ENCODE peak calls at places on chromosomes 3 and 15, in five cellular contexts. One of them, this sample, is unnamed.

GRCh38 chr15:55282284-55282833 is 7.3 kb downstream of the RAB27A start:
- DNase-seq in GM12878: no peak
- DNase-seq in H1: no peak
- DNase-seq in HepG2: no peak
- DNase-seq in HEK293T: no peak
- DNase-seq in this sample: no peak

GRCh38 chr15:40843183-40843884 is 514 bp upstream of the SPINT1 start:
- DNase-seq in GM12878: no peak
- DNase-seq in H1: no peak
- DNase-seq in HepG2: no peak
- DNase-seq in HEK293T: no peak
- DNase-seq in this sample: no peak

GRCh38 chr15:59165726-59166125 is 40.9 kb upstream of the LDHAL6B start:
- DNase-seq in GM12878: peak
- DNase-seq in H1: no peak
- DNase-seq in HepG2: no peak
- DNase-seq in HEK293T: no peak
- DNase-seq in this sample: no peak

GRCh38 chr3:195388380-195388779 is 54.4 kb downstream of the ACAP2 start:
- DNase-seq in GM12878: no peak
- DNase-seq in H1: no peak
- DNase-seq in HepG2: peak
- DNase-seq in HEK293T: no peak
- DNase-seq in this sample: no peak

GRCh38 chr3:14989943-14990753 is 42.8 kb downstream of the NR2C2 start:
- DNase-seq in GM12878: no peak
- DNase-seq in H1: no peak
- DNase-seq in HepG2: peak
- DNase-seq in HEK293T: peak
- DNase-seq in this sample: peak

GRCh38 chr3:135809038-135809437 is 156.5 kb upstream of the PPP2R3A start:
- DNase-seq in GM12878: no peak
- DNase-seq in H1: no peak
- DNase-seq in HepG2: no peak
- DNase-seq in HEK293T: no peak
- DNase-seq in this sample: no peak

GRCh38 chr15:33131880-33132279 is 62.6 kb downstream of the FMN1 start:
- DNase-seq in GM12878: no peak
- DNase-seq in H1: no peak
- DNase-seq in HepG2: no peak
- DNase-seq in HEK293T: no peak
- DNase-seq in this sample: no peak

GRCh38 chr3:13009132-13009945 is 63.9 kb downstream of the IQSEC1 start:
- DNase-seq in GM12878: no peak
- DNase-seq in H1: no peak
- DNase-seq in HepG2: no peak
- DNase-seq in HEK293T: no peak
- DNase-seq in this sample: no peak

GRCh38 chr15:38024293-38025091 is 90.1 kb downstream of the TMCO5A start:
- DNase-seq in GM12878: no peak
- DNase-seq in H1: no peak
- DNase-seq in HepG2: no peak
- DNase-seq in HEK293T: no peak
- DNase-seq in this sample: no peak

GRCh38 chr3:157247391-157247790 is 87.4 kb upstream of the CCNL1 start:
- DNase-seq in GM12878: no peak
- DNase-seq in H1: no peak
- DNase-seq in HepG2: no peak
- DNase-seq in HEK293T: no peak
- DNase-seq in this sample: no peak

GRCh38 chr3:121958801-121959200 is 63.2 kb downstream of the ILDR1 start:
- DNase-seq in GM12878: no peak
- DNase-seq in H1: no peak
- DNase-seq in HepG2: no peak
- DNase-seq in HEK293T: no peak
- DNase-seq in this sample: no peak

GRCh38 chr3:124322309-124322880 is 330.5 kb upstream of the ROPN1 start:
- DNase-seq in GM12878: no peak
- DNase-seq in H1: no peak
- DNase-seq in HepG2: no peak
- DNase-seq in HEK293T: no peak
- DNase-seq in this sample: no peak

GRCh38 chr3:129934234-129935123 is 40.0 kb upstream of the TRH start:
- DNase-seq in GM12878: no peak
- DNase-seq in H1: peak
- DNase-seq in HepG2: peak
- DNase-seq in HEK293T: peak
- DNase-seq in this sample: peak

GRCh38 chr15:68252925-68253534 is 23.5 kb upstream of the CLN6 start:
- DNase-seq in GM12878: peak
- DNase-seq in H1: no peak
- DNase-seq in HepG2: peak
- DNase-seq in HEK293T: peak
- DNase-seq in this sample: peak

GRCh38 chr3:16883057-16883725 is 1.6 kb upstream of the PLCL2 start:
- DNase-seq in GM12878: no peak
- DNase-seq in H1: no peak
- DNase-seq in HepG2: no peak
- DNase-seq in HEK293T: no peak
- DNase-seq in this sample: no peak

GRCh38 chr15:35757323-35757722 is 211.4 kb upstream of the DPH6 start:
- DNase-seq in GM12878: no peak
- DNase-seq in H1: no peak
- DNase-seq in HepG2: no peak
- DNase-seq in HEK293T: no peak
- DNase-seq in this sample: no peak

GRCh38 chr3:66662894-66663293 is 162.1 kb upstream of the LRIG1 start:
- DNase-seq in GM12878: no peak
- DNase-seq in H1: no peak
- DNase-seq in HepG2: no peak
- DNase-seq in HEK293T: no peak
- DNase-seq in this sample: no peak

GRCh38 chr3:69433016-69433937 is 47.4 kb upstream of the FRMD4B start:
- DNase-seq in GM12878: no peak
- DNase-seq in H1: no peak
- DNase-seq in HepG2: no peak
- DNase-seq in HEK293T: no peak
- DNase-seq in this sample: no peak

GRCh38 chr3:116188231-116188785 is 257.0 kb downstream of the LSAMP start:
- DNase-seq in GM12878: no peak
- DNase-seq in H1: no peak
- DNase-seq in HepG2: no peak
- DNase-seq in HEK293T: no peak
- DNase-seq in this sample: no peak

GRCh38 chr3:10501664-10502052 is 3.7 kb downstream of the ATP2B2 start:
- DNase-seq in GM12878: no peak
- DNase-seq in H1: no peak
- DNase-seq in HepG2: no peak
- DNase-seq in HEK293T: no peak
- DNase-seq in this sample: no peak

GRCh38 chr15:89419370-89419984 is 76.9 kb downstream of the RHCG start:
- DNase-seq in GM12878: no peak
- DNase-seq in H1: peak
- DNase-seq in HepG2: peak
- DNase-seq in HEK293T: peak
- DNase-seq in this sample: peak

GRCh38 chr15:65289261-65289854 is 2.7 kb upstream of the PARP16 start:
- DNase-seq in GM12878: no peak
- DNase-seq in H1: no peak
- DNase-seq in HepG2: no peak
- DNase-seq in HEK293T: no peak
- DNase-seq in this sample: no peak

GRCh38 chr15:72319360-72319984 is 485 bp downstream of the CELF6 start:
- DNase-seq in GM12878: no peak
- DNase-seq in H1: peak
- DNase-seq in HepG2: no peak
- DNase-seq in HEK293T: peak
- DNase-seq in this sample: peak

GRCh38 chr3:129793356-129793755 is 100.2 kb downstream of the TMCC1 start:
- DNase-seq in GM12878: no peak
- DNase-seq in H1: no peak
- DNase-seq in HepG2: peak
- DNase-seq in HEK293T: no peak
- DNase-seq in this sample: no peak

GRCh38 chr15:71107501-71107815 is 7.8 kb upstream of the THSD4 start:
- DNase-seq in GM12878: no peak
- DNase-seq in H1: no peak
- DNase-seq in HepG2: no peak
- DNase-seq in HEK293T: no peak
- DNase-seq in this sample: no peak

GRCh38 chr15:85563328-85563727 is 182.9 kb downstream of the AKAP13 start:
- DNase-seq in GM12878: no peak
- DNase-seq in H1: no peak
- DNase-seq in HepG2: peak
- DNase-seq in HEK293T: no peak
- DNase-seq in this sample: no peak

GRCh38 chr3:160564949-160565441 is 376 bp downstream of the KPNA4 start:
- DNase-seq in GM12878: no peak
- DNase-seq in H1: peak
- DNase-seq in HepG2: peak
- DNase-seq in HEK293T: peak
- DNase-seq in this sample: no peak

GRCh38 chr3:127900536-127900935 is 14.5 kb upstream of the KBTBD12 start:
- DNase-seq in GM12878: no peak
- DNase-seq in H1: no peak
- DNase-seq in HepG2: no peak
- DNase-seq in HEK293T: no peak
- DNase-seq in this sample: no peak

GRCh38 chr3:97559398-97559797 is 205.2 kb upstream of the ARL6 start:
- DNase-seq in GM12878: no peak
- DNase-seq in H1: no peak
- DNase-seq in HepG2: no peak
- DNase-seq in HEK293T: no peak
- DNase-seq in this sample: no peak

GRCh38 chr3:54188176-54188791 is 65.9 kb downstream of the CACNA2D3 start:
- DNase-seq in GM12878: no peak
- DNase-seq in H1: peak
- DNase-seq in HepG2: peak
- DNase-seq in HEK293T: peak
- DNase-seq in this sample: peak

GRCh38 chr3:41129731-41130130 is 69.6 kb upstream of the CTNNB1 start:
- DNase-seq in GM12878: no peak
- DNase-seq in H1: no peak
- DNase-seq in HepG2: no peak
- DNase-seq in HEK293T: no peak
- DNase-seq in this sample: no peak

DNA sequence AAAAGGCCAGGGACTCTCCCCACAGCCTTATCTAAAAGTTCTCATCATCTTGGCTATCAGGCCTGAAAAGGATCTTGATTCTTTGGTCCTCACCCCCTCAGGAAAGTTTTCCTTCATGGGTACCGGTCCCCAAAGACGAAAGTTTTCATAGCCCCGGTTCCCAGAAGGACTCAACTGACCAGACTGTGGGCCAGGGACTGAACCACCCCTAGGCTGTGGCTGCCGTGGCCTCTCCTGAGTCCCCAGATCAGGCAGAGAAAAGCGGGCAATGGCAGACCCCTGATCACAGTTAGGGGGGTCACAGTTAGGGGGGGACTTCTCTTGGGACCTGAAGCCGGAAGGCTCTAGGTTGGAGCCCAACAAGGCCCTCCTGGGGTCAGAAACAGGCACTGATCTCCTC is 54.8 kb downstream of the LHFPL4 start:
- DNase-seq in GM12878: no peak
- DNase-seq in H1: no peak
- DNase-seq in HepG2: no peak
- DNase-seq in HEK293T: no peak
- DNase-seq in this sample: no peak
- TF ChIP-seq SUZ12 in GM12878: no peak
- TF ChIP-seq SUZ12 in H1: no peak
- TF ChIP-seq SUZ12 in HepG2: no peak
- TF ChIP-seq SUZ12 in HEK293T: no peak
- TF ChIP-seq SUZ12 in this sample: no peak

GRCh38 chr15:101170568-101171350 is 81.1 kb downstream of the CHSY1 start:
- DNase-seq in GM12878: no peak
- DNase-seq in H1: no peak
- DNase-seq in HepG2: no peak
- DNase-seq in HEK293T: no peak
- DNase-seq in this sample: no peak
- TF ChIP-seq SUZ12 in GM12878: no peak
- TF ChIP-seq SUZ12 in H1: no peak
- TF ChIP-seq SUZ12 in HepG2: no peak
- TF ChIP-seq SUZ12 in HEK293T: no peak
- TF ChIP-seq SUZ12 in this sample: no peak

GRCh38 chr15:48580736-48581135 is 64.8 kb downstream of the FBN1 start:
- DNase-seq in GM12878: no peak
- DNase-seq in H1: no peak
- DNase-seq in HepG2: no peak
- DNase-seq in HEK293T: no peak
- DNase-seq in this sample: no peak

GRCh38 chr15:48582472-48583235 is 62.9 kb downstream of the FBN1 start:
- DNase-seq in GM12878: no peak
- DNase-seq in H1: no peak
- DNase-seq in HepG2: no peak
- DNase-seq in HEK293T: peak
- DNase-seq in this sample: no peak

GRCh38 chr15:48581221-48581620 is 64.3 kb downstream of the FBN1 start:
- DNase-seq in GM12878: no peak
- DNase-seq in H1: no peak
- DNase-seq in HepG2: no peak
- DNase-seq in HEK293T: no peak
- DNase-seq in this sample: no peak

GRCh38 chr15:48579945-48580671 is 65.4 kb downstream of the FBN1 start:
- DNase-seq in GM12878: no peak
- DNase-seq in H1: no peak
- DNase-seq in HepG2: no peak
- DNase-seq in HEK293T: no peak
- DNase-seq in this sample: no peak

GRCh38 chr15:48584090-48584831 is 61.2 kb downstream of the FBN1 start:
- DNase-seq in GM12878: no peak
- DNase-seq in H1: no peak
- DNase-seq in HepG2: no peak
- DNase-seq in HEK293T: no peak
- DNase-seq in this sample: no peak
- TF ChIP-seq SUZ12 in GM12878: no peak
- TF ChIP-seq SUZ12 in H1: no peak
- TF ChIP-seq SUZ12 in HepG2: no peak
- TF ChIP-seq SUZ12 in HEK293T: no peak
- TF ChIP-seq SUZ12 in this sample: no peak

DNA sequence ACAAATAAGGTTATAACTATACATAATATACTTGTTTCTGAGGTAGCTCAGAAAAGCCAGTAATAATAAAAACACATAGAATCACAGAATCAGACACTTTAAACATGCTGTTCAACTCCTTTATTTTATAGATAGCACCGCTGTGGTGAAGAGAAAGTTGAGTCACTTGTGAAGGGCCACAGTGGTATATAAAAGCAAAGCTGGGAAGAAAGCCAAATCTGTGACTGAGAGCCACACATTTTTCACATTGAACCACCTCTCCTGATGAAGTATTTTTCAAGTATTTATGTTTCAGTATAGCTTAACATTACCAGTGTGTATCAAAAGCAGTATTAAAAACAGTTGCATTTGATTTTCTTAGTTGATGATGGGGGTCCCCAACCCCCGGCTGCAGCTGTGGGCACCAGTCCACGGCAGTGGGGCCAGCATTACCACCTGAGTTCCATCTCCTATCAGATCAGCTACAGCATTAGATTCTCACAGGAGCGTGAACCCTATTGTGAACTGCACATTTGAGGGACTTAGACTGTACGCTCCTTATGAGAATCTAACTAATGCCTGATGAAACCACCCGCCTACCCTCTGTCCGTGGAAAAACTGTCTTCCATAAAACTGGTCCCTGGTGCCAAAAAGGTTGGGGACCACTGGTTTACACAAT is 46.2 kb downstream of the TBL1XR1 start:
- DNase-seq in GM12878: peak
- DNase-seq in H1: no peak
- DNase-seq in HepG2: peak
- DNase-seq in HEK293T: no peak
- DNase-seq in this sample: no peak
- TF ChIP-seq SUZ12 in GM12878: no peak
- TF ChIP-seq SUZ12 in H1: no peak
- TF ChIP-seq SUZ12 in HepG2: no peak
- TF ChIP-seq SUZ12 in HEK293T: no peak
- TF ChIP-seq SUZ12 in this sample: no peak